ENCODE peak calls at places on chromosomes 12 and 14, in six cellular contexts. W, H, Z, B, A and K are unnamed samples.

GRCh38 chr12:110775997-110776396 is 33.3 kb upstream of the PPP1CC start:
- DNase-seq in W (no peak), H (no peak), Z (no peak), B (no peak), A (no peak), K (no peak)

GRCh38 chr14:42884100-42884499 is 1277.4 kb downstream of the LRFN5 start:
- DNase-seq in W (no peak), H (no peak), Z (no peak), B (no peak), A (no peak), K (no peak)

GRCh38 chr12:108364879-108365278 is 25.8 kb upstream of the CMKLR1 start:
- DNase-seq in W (no peak), H (no peak), Z (no peak), B (no peak), A (no peak), K (no peak)

GRCh38 chr12:89920866-89921265 is 212.2 kb upstream of the ATP2B1 start:
- DNase-seq in W (no peak), H (no peak), Z (peak), B (no peak), A (no peak), K (no peak)

GRCh38 chr14:75917322-75918251 is 64.2 kb downstream of the TGFB3 start:
- DNase-seq in W (no peak), H (no peak), Z (no peak), B (no peak), A (no peak), K (no peak)

GRCh38 chr14:92421756-92422155 is 91.8 kb upstream of the RIN3 start:
- DNase-seq in W (no peak), H (no peak), Z (no peak), B (no peak), A (no peak), K (no peak)

GRCh38 chr14:74616996-74617700 is 5.1 kb upstream of the LTBP2 start:
- DNase-seq in W (no peak), H (no peak), Z (no peak), B (no peak), A (no peak), K (no peak)

GRCh38 chr14:24674204-24674970 is 40.4 kb upstream of the GZMB start:
- DNase-seq in W (peak), H (peak), Z (no peak), B (no peak), A (no peak), K (peak)

GRCh38 chr12:47943492-47944359 is 19.7 kb upstream of the TMEM106C start:
- DNase-seq in W (no peak), H (no peak), Z (no peak), B (no peak), A (no peak), K (no peak)

GRCh38 chr12:105235299-105235746 is 651 bp downstream of the APPL2 start:
- DNase-seq in W (peak), H (no peak), Z (no peak), B (no peak), A (no peak), K (no peak)

GRCh38 chr12:69059465-69060457 is 126.8 kb upstream of the CPM start:
- DNase-seq in W (no peak), H (no peak), Z (peak), B (no peak), A (no peak), K (no peak)

GRCh38 chr14:54503476-54503875 is 6.2 kb upstream of the CGRRF1 start:
- DNase-seq in W (no peak), H (no peak), Z (peak), B (no peak), A (no peak), K (no peak)

GRCh38 chr14:22494486-22495135 is 94.4 kb downstream of the DAD1 start:
- DNase-seq in W (no peak), H (no peak), Z (no peak), B (no peak), A (no peak), K (no peak)

GRCh38 chr12:45655186-45655585 is 74.3 kb upstream of the ARID2 start:
- DNase-seq in W (no peak), H (peak), Z (no peak), B (peak), A (no peak), K (peak)

GRCh38 chr12:57613427-57614109 is 2.3 kb downstream of the ARHGEF25 start:
- DNase-seq in W (peak), H (no peak), Z (no peak), B (no peak), A (no peak), K (no peak)

GRCh38 chr12:83179999-83180398 is 493.3 kb downstream of the TMTC2 start:
- DNase-seq in W (no peak), H (no peak), Z (no peak), B (no peak), A (no peak), K (no peak)

GRCh38 chr12:109732321-109733305 is 19.0 kb downstream of the FAM222A start:
- DNase-seq in W (no peak), H (peak), Z (no peak), B (no peak), A (no peak), K (no peak)

GRCh38 chr12:96064966-96065365 is 29.6 kb upstream of the LTA4H start:
- DNase-seq in W (no peak), H (no peak), Z (no peak), B (no peak), A (no peak), K (no peak)

GRCh38 chr14:81219821-81220487 is 805 bp downstream of the GTF2A1 start:
- DNase-seq in W (peak), H (peak), Z (peak), B (no peak), A (no peak), K (peak)

GRCh38 chr12:66623455-66623854 is 55.4 kb downstream of the GRIP1 start:
- DNase-seq in W (no peak), H (no peak), Z (peak), B (no peak), A (no peak), K (peak)

GRCh38 chr14:51855234-51855633 is 5.2 kb upstream of the GNG2 start:
- DNase-seq in W (no peak), H (no peak), Z (peak), B (no peak), A (no peak), K (no peak)

GRCh38 chr12:110637869-110638441 is 24.0 kb downstream of the TCTN1 start:
- DNase-seq in W (no peak), H (no peak), Z (no peak), B (no peak), A (no peak), K (no peak)

GRCh38 chr12:10620078-10620779 is 6.8 kb upstream of the MAGOHB start:
- DNase-seq in W (no peak), H (no peak), Z (no peak), B (no peak), A (no peak), K (no peak)

GRCh38 chr12:40439771-40440492 is 215.1 kb downstream of the LRRK2 start:
- DNase-seq in W (no peak), H (no peak), Z (no peak), B (no peak), A (no peak), K (no peak)

GRCh38 chr14:61179776-61180398 is 101.3 kb downstream of the TMEM30B start:
- DNase-seq in W (no peak), H (no peak), Z (no peak), B (no peak), A (no peak), K (no peak)

GRCh38 chr14:75126679-75127473 is at the start of gene NEK9:
- DNase-seq in W (peak), H (peak), Z (peak), B (peak), A (peak), K (peak)

GRCh38 chr14:91377700-91378652 is 39.6 kb downstream of the CCDC88C start:
- DNase-seq in W (no peak), H (no peak), Z (no peak), B (no peak), A (no peak), K (no peak)